ENCODE peak calls at places on chromosomes 16 and 17, in four cellular contexts. G is HepG2, B is SK-N-SH, K is WTC11. W is an unnamed sample.

GRCh38 chr16:48617104-48617503 is 7.1 kb upstream of the N4BP1 start:
- DNase-seq in G (no peak), B (no peak), K (no peak), W (no peak)

GRCh38 chr16:27113341-27113841 is 46.7 kb downstream of the C16orf82 start:
- DNase-seq in G (peak; percentile 47), B (no peak), K (no peak), W (no peak)

GRCh38 chr17:42679492-42680330 is 1.9 kb downstream of the CCR10 start:
- DNase-seq in G (no peak), B (peak; percentile 86), K (peak; percentile 82), W (peak; percentile 54)

GRCh38 chr17:19747829-19748806 is at the start of gene ALDH3A1:
- DNase-seq in G (peak; percentile 82), B (no peak), K (no peak), W (no peak)

GRCh38 chr17:31394544-31394943 is 3.1 kb downstream of the RAB11FIP4 start:
- DNase-seq in G (peak; percentile 56), B (no peak), K (peak; percentile 82), W (peak; percentile 65)

GRCh38 chr16:77897831-77898540 is 109.6 kb downstream of the VAT1L start:
- DNase-seq in G (no peak), B (no peak), K (no peak), W (no peak)

GRCh38 chr17:40459646-40460584 is 16.7 kb downstream of the IGFBP4 start:
- DNase-seq in G (no peak), B (peak; percentile 54), K (no peak), W (no peak)

GRCh38 chr16:1195393-1195666 is 29.7 kb downstream of the TPSG1 start:
- DNase-seq in G (no peak), B (no peak), K (no peak), W (no peak)

GRCh38 chr17:4436381-4436780 is 2.6 kb downstream of the SPNS3 start:
- DNase-seq in G (no peak), B (no peak), K (no peak), W (peak; percentile 2)

GRCh38 chr17:21475555-21475954 is 99.4 kb downstream of the KCNJ12 start:
- DNase-seq in G (no peak), B (no peak), K (no peak), W (no peak)

GRCh38 chr16:1496464-1496863 is 3.3 kb downstream of the TELO2 start:
- DNase-seq in G (no peak), B (no peak), K (no peak), W (no peak)

GRCh38 chr17:71438631-71439146 is 682.1 kb upstream of the SOX9 start:
- DNase-seq in G (peak; percentile 25), B (peak; percentile 56), K (no peak), W (no peak)

GRCh38 chr17:31480904-31481782 is 89.7 kb downstream of the RAB11FIP4 start:
- DNase-seq in G (no peak), B (no peak), K (no peak), W (no peak)

GRCh38 chr17:72502111-72502939 is 381.5 kb downstream of the SOX9 start:
- DNase-seq in G (peak; percentile 93), B (no peak), K (no peak), W (no peak)

GRCh38 chr16:14303654-14304394 is 232.7 kb downstream of the MRTFB start:
- DNase-seq in G (no peak), B (no peak), K (peak; percentile 27), W (peak; percentile 64)

GRCh38 chr16:1298406-1298805 is 11.0 kb upstream of the UBE2I start:
- DNase-seq in G (no peak), B (no peak), K (no peak), W (no peak)

GRCh38 chr17:80935526-80935925 is 56.1 kb upstream of the CHMP6 start:
- DNase-seq in G (no peak), B (no peak), K (no peak), W (no peak)

GRCh38 chr16:80273635-80274538 is 266.9 kb upstream of the DYNLRB2 start:
- DNase-seq in G (no peak), B (no peak), K (no peak), W (no peak)

GRCh38 chr17:48704521-48704920 is 17.8 kb downstream of the PRAC1 start:
- DNase-seq in G (no peak), B (no peak), K (no peak), W (no peak)

GRCh38 chr17:30780343-30780742 is 44.1 kb downstream of the CRLF3 start:
- DNase-seq in G (no peak), B (no peak), K (no peak), W (no peak)

GRCh38 chr16:49608801-49609200 is 235.2 kb downstream of the C16orf78 start:
- DNase-seq in G (peak; percentile 39), B (peak; percentile 48), K (no peak), W (no peak)

GRCh38 chr16:67942200-67942509 is 1.8 kb downstream of the LCAT start:
- DNase-seq in G (peak; percentile 61), B (peak; percentile 85), K (peak; percentile 78), W (peak; percentile 71)

GRCh38 chr16:86809458-86809955 is 231.2 kb downstream of the FOXL1 start:
- DNase-seq in G (no peak), B (no peak), K (no peak), W (no peak)

GRCh38 chr17:38893612-38894011 is 23.8 kb downstream of the LASP1 start:
- DNase-seq in G (no peak), B (no peak), K (no peak), W (no peak)

GRCh38 chr17:63633742-63634141 is 11.5 kb downstream of the MAP3K3 start:
- DNase-seq in G (no peak), B (no peak), K (no peak), W (no peak)

GRCh38 chr17:80696456-80696855 is 151.8 kb downstream of the RPTOR start:
- DNase-seq in G (no peak), B (peak; percentile 65), K (no peak), W (no peak)

GRCh38 chr17:75088902-75089417 is 1.2 kb downstream of the SLC16A5 start:
- DNase-seq in G (peak; percentile 57), B (no peak), K (no peak), W (no peak)

GRCh38 chr16:56348168-56349085 is 76.9 kb downstream of the AMFR start:
- DNase-seq in G (no peak), B (no peak), K (no peak), W (no peak)

GRCh38 chr16:8928467-8928957 is 35.2 kb downstream of the USP7 start:
- DNase-seq in G (no peak), B (no peak), K (no peak), W (no peak)

GRCh38 chr17:54903375-54903774 is 2.7 kb downstream of the TOM1L1 start:
- DNase-seq in G (peak; percentile 84), B (peak; percentile 72), K (no peak), W (no peak)

GRCh38 chr17:33086041-33086440 is 94.4 kb downstream of the SPACA3 start:
- DNase-seq in G (no peak), B (no peak), K (no peak), W (no peak)

GRCh38 chr17:82593590-82594087 is 54.6 kb downstream of the WDR45B start:
- DNase-seq in G (no peak), B (peak; percentile 64), K (no peak), W (no peak)

GRCh38 chr17:81294512-81295030 is 536 bp downstream of the SLC38A10 start:
- DNase-seq in G (no peak), B (peak; percentile 74), K (no peak), W (peak; percentile 78)

GRCh38 chr16:48231675-48232214 is 12.4 kb upstream of the LONP2 start:
- DNase-seq in G (peak; percentile 49), B (peak; percentile 45), K (peak; percentile 53), W (no peak)

GRCh38 chr17:79154951-79155557 is 80.4 kb downstream of the ENGASE start:
- DNase-seq in G (no peak), B (peak; percentile 71), K (no peak), W (no peak)
- TF ChIP-seq FOXJ3 in G (no peak), B (no peak), K (no peak), W (no peak)

DNA sequence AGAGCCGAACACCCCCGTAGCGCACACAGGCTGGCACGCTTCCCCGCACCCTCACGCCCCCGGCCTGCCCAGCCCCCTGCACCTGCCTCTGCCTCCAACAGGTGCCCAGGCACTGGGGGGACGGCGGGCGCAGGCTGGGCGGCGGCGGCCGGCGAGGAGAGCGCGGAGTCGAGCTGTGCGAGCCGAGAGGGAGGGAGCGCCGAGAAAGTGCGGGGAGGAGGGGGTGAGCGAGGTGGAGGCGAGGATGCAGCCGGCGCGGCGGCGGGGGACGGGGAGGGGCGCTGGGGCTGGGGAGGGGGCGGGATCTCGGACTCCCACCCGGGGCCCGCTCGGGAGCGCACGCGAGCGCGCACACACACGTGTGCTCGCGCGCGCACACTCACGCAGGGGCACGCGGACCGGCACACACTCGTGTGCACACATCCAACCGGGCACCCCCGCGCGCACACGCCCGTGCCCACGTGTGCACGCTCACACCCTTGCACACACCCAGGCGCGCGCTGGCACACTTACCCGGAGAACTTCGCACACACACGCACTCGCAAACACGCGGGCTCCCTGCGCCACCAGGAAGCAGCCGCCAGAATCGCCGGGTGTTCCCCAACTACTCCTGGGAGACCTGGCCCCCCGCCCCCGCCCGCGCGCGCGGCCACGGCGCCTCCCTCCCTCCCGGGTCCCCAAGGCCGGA is at the start of gene DOC2A:
- DNase-seq in G (no peak), B (peak; percentile 93), K (peak; percentile 73), W (no peak)
- TF ChIP-seq FOXJ3 in G (no peak), B (no peak), K (no peak), W (no peak)

GRCh38 chr17:15965510-15965909 is 20.6 kb downstream of the ADORA2B start:
- DNase-seq in G (no peak), B (no peak), K (no peak), W (no peak)
- TF ChIP-seq FOXJ3 in G (no peak), B (no peak), K (no peak), W (no peak)

DNA sequence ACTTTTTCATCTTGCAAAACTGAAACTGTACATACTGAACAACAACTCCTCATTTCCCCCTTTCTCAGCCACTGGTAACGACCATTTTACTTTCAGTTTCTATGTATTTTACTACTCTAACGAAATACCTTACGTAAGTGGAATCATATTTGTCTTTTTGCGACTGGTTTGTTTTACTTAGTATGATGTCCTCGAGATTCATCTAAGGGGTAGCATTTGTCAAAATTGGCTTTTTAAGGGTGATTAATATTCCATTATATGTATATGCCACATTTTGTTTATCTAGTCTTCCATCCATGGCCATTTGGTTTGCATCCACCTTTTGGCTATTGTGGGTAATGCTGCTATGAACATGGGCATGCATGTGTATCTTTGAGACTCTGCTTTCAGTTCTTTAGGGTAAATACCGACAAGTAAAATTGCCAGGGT is 10.4 kb downstream of the KPNB1 start:
- DNase-seq in G (no peak), B (no peak), K (no peak), W (no peak)
- TF ChIP-seq FOXJ3 in G (no peak), B (no peak), K (no peak), W (no peak)

GRCh38 chr17:73707358-73707757 is 63.1 kb upstream of the SDK2 start:
- DNase-seq in G (no peak), B (no peak), K (no peak), W (no peak)

GRCh38 chr17:73703917-73704316 is 59.7 kb upstream of the SDK2 start:
- DNase-seq in G (no peak), B (no peak), K (no peak), W (no peak)

GRCh38 chr17:73706858-73707257 is 62.6 kb upstream of the SDK2 start:
- DNase-seq in G (no peak), B (no peak), K (no peak), W (no peak)

GRCh38 chr17:73706428-73706827 is 62.2 kb upstream of the SDK2 start:
- DNase-seq in G (no peak), B (no peak), K (no peak), W (no peak)

GRCh38 chr17:73705594-73705993 is 61.3 kb upstream of the SDK2 start:
- DNase-seq in G (no peak), B (peak; percentile 83), K (no peak), W (no peak)
- TF ChIP-seq FOXJ3 in G (no peak), B (no peak), K (no peak), W (no peak)

W was measured in K562.